ENCODE peak calls at places on chromosomes 13 and 19, in eight cellular contexts. E is activated CD4-positive, alpha-beta T cell treated with anti-CD3 and anti-CD28 coated beads for 4 hours; T is SJSA1; W is epithelial cell of prostate; C is astrocyte of the cerebellum; G is activated naive CD8-positive, alpha-beta T cell treated with anti-CD3 and anti-CD28 coated beads, Interleukin-2, amount 50 U/mL, for 16 hours; X is H7; I is H9. Z is an unnamed sample.

GRCh38 chr13:77136902-77137420 is 110.0 kb upstream of the FBXL3 start:
- DNase-seq in X (no peak), C (peak), T (peak), I (no peak), W (no peak), G (no peak), E (no peak), Z (peak)

GRCh38 chr13:95607363-95607762 is 37.1 kb downstream of the DZIP1 start:
- DNase-seq in X (no peak), W (peak), I (no peak), C (peak), E (no peak), T (no peak), G (no peak), Z (no peak)

GRCh38 chr13:107376393-107377085 is 808.6 kb upstream of the ARGLU1 start:
- DNase-seq in W (no peak), I (no peak), X (no peak), T (no peak), E (no peak), G (no peak), C (no peak), Z (no peak)

GRCh38 chr19:44942067-44942571 is at the start of gene APOC4:
- DNase-seq in T (no peak), G (no peak), X (peak), C (no peak), E (no peak), I (no peak), W (no peak), Z (no peak)

GRCh38 chr13:31476266-31476665 is 263.1 kb upstream of the RXFP2 start:
- DNase-seq in X (no peak), I (no peak), C (peak), T (no peak), W (no peak), E (no peak), G (no peak), Z (no peak)

GRCh38 chr13:52043675-52044074 is 19.2 kb downstream of the UTP14C start:
- DNase-seq in G (no peak), E (no peak), T (no peak), I (no peak), W (no peak), X (no peak), C (no peak), Z (no peak)

GRCh38 chr13:76029088-76029487 is 393.0 kb downstream of the LMO7 start:
- DNase-seq in I (no peak), E (no peak), X (no peak), C (no peak), T (no peak), W (no peak), G (no peak), Z (no peak)

GRCh38 chr13:65789815-65790214 is 1440.3 kb downstream of the PCDH9 start:
- DNase-seq in W (no peak), X (no peak), G (no peak), T (no peak), I (no peak), C (no peak), E (no peak), Z (no peak)

GRCh38 chr13:64553411-64554129 is 2676.6 kb downstream of the PCDH9 start:
- DNase-seq in C (no peak), X (no peak), I (no peak), W (no peak), G (no peak), T (no peak), E (no peak), Z (no peak)

GRCh38 chr19:18156841-18157464 is 4.0 kb downstream of the PIK3R2 start:
- DNase-seq in I (no peak), X (peak), W (peak), G (no peak), C (peak), T (no peak), E (no peak), Z (no peak)

GRCh38 chr13:38661276-38661675 is 25.6 kb upstream of the FREM2 start:
- DNase-seq in C (no peak), E (no peak), X (no peak), G (no peak), I (no peak), W (no peak), T (no peak), Z (no peak)

GRCh38 chr19:2239771-2240770 is 3.4 kb downstream of the SF3A2 start:
- DNase-seq in X (no peak), I (no peak), C (peak), T (no peak), W (no peak), G (no peak), E (no peak), Z (no peak)

GRCh38 chr13:33263484-33263883 is 22.1 kb downstream of the STARD13 start:
- DNase-seq in W (no peak), I (no peak), E (no peak), X (no peak), C (no peak), T (no peak), G (no peak), Z (peak)

GRCh38 chr19:29662604-29663404 is 2.5 kb upstream of the PLEKHF1 start:
- DNase-seq in W (no peak), G (no peak), X (peak), C (peak), T (peak), E (no peak), I (no peak), Z (peak)

GRCh38 chr19:24033962-24034342 is 53.0 kb upstream of the ZNF254 start:
- DNase-seq in C (peak), I (no peak), T (peak), G (no peak), W (peak), E (peak), X (peak), Z (peak)

GRCh38 chr13:75432811-75433244 is 49.1 kb downstream of the TBC1D4 start:
- DNase-seq in I (no peak), C (no peak), X (no peak), E (no peak), G (no peak), W (no peak), T (no peak), Z (no peak)

GRCh38 chr13:76948139-76948538 is at the start of gene ACOD1:
- DNase-seq in E (no peak), X (no peak), C (no peak), I (no peak), G (no peak), W (no peak), T (no peak), Z (no peak)

GRCh38 chr19:35484637-35485036 is 5.6 kb downstream of the KRTDAP start:
- DNase-seq in T (no peak), I (no peak), C (no peak), X (no peak), E (no peak), G (no peak), W (no peak), Z (no peak)

GRCh38 chr13:100753391-100753790 is 78.8 kb upstream of the TMTC4 start:
- DNase-seq in G (no peak), T (no peak), I (no peak), C (no peak), W (no peak), X (no peak), E (no peak), Z (no peak)

GRCh38 chr19:34282611-34283519 is 28.5 kb downstream of the GARRE1 start:
- DNase-seq in C (no peak), G (no peak), E (no peak), T (no peak), I (no peak), W (peak), X (no peak), Z (no peak)

Z was measured in islet precursor cell.